ENCODE peak calls at places on chromosomes 5 and 9, in eight cellular contexts. One of them, this sample, is unnamed. For H3K4me1, the result is how much of the 10 kb centered on the place peaks cover.

GRCh38 chr9:98708933-98709911 is at the start of gene GABBR2:
- DNase-seq in NT2/D1: no peak
- DNase-seq in SK-N-SH: peak
- DNase-seq in neural progenitor cell: peak
- DNase-seq in fibroblast of lung: no peak
- DNase-seq in HCT116: no peak
- DNase-seq in GM12878: no peak
- DNase-seq in PC-3: no peak
- DNase-seq in this sample: peak

GRCh38 chr5:72648511-72648910 is 141.3 kb upstream of the ZNF366 start:
- DNase-seq in NT2/D1: no peak
- DNase-seq in SK-N-SH: no peak
- DNase-seq in neural progenitor cell: no peak
- DNase-seq in fibroblast of lung: no peak
- DNase-seq in HCT116: no peak
- DNase-seq in GM12878: no peak
- DNase-seq in PC-3: peak
- DNase-seq in this sample: no peak

GRCh38 chr5:134463991-134464760 is 52.5 kb upstream of the CDKN2AIPNL start:
- DNase-seq in NT2/D1: no peak
- DNase-seq in SK-N-SH: no peak
- DNase-seq in neural progenitor cell: no peak
- DNase-seq in fibroblast of lung: no peak
- DNase-seq in HCT116: no peak
- DNase-seq in GM12878: no peak
- DNase-seq in PC-3: no peak
- DNase-seq in this sample: no peak

GRCh38 chr9:5876711-5877110 is 14.0 kb upstream of the MLANA start:
- DNase-seq in NT2/D1: no peak
- DNase-seq in SK-N-SH: no peak
- DNase-seq in neural progenitor cell: no peak
- DNase-seq in fibroblast of lung: no peak
- DNase-seq in HCT116: no peak
- DNase-seq in GM12878: no peak
- DNase-seq in PC-3: peak
- DNase-seq in this sample: no peak

GRCh38 chr9:76302543-76302942 is 91.7 kb downstream of the RFK start:
- DNase-seq in NT2/D1: no peak
- DNase-seq in SK-N-SH: no peak
- DNase-seq in neural progenitor cell: no peak
- DNase-seq in fibroblast of lung: no peak
- DNase-seq in HCT116: no peak
- DNase-seq in GM12878: no peak
- DNase-seq in PC-3: no peak
- DNase-seq in this sample: no peak

GRCh38 chr5:73365990-73366667 is 82.4 kb downstream of the FOXD1 start:
- DNase-seq in NT2/D1: no peak
- DNase-seq in SK-N-SH: no peak
- DNase-seq in neural progenitor cell: no peak
- DNase-seq in fibroblast of lung: no peak
- DNase-seq in HCT116: no peak
- DNase-seq in GM12878: no peak
- DNase-seq in PC-3: no peak
- DNase-seq in this sample: no peak

GRCh38 chr9:112378441-112379176 is 1.3 kb upstream of the HSDL2 start:
- DNase-seq in NT2/D1: peak
- DNase-seq in SK-N-SH: no peak
- DNase-seq in neural progenitor cell: no peak
- DNase-seq in fibroblast of lung: no peak
- DNase-seq in HCT116: no peak
- DNase-seq in GM12878: no peak
- DNase-seq in PC-3: peak
- DNase-seq in this sample: peak

GRCh38 chr9:87749335-87750035 is 23.6 kb downstream of the CTSL start:
- DNase-seq in NT2/D1: no peak
- DNase-seq in SK-N-SH: no peak
- DNase-seq in neural progenitor cell: no peak
- DNase-seq in fibroblast of lung: no peak
- DNase-seq in HCT116: no peak
- DNase-seq in GM12878: no peak
- DNase-seq in PC-3: no peak
- DNase-seq in this sample: no peak

GRCh38 chr9:91837982-91838731 is 111.9 kb downstream of the ROR2 start:
- DNase-seq in NT2/D1: no peak
- DNase-seq in SK-N-SH: no peak
- DNase-seq in neural progenitor cell: no peak
- DNase-seq in fibroblast of lung: peak
- DNase-seq in HCT116: peak
- DNase-seq in GM12878: no peak
- DNase-seq in PC-3: peak
- DNase-seq in this sample: no peak

GRCh38 chr5:124655211-124655880 is 91.1 kb downstream of the ZNF608 start:
- DNase-seq in NT2/D1: no peak
- DNase-seq in SK-N-SH: no peak
- DNase-seq in neural progenitor cell: no peak
- DNase-seq in fibroblast of lung: peak
- DNase-seq in HCT116: no peak
- DNase-seq in GM12878: no peak
- DNase-seq in PC-3: peak
- DNase-seq in this sample: peak

GRCh38 chr5:91135475-91136248 is 247.5 kb downstream of the ARRDC3 start:
- DNase-seq in NT2/D1: no peak
- DNase-seq in SK-N-SH: no peak
- DNase-seq in neural progenitor cell: no peak
- DNase-seq in fibroblast of lung: no peak
- DNase-seq in HCT116: no peak
- DNase-seq in GM12878: no peak
- DNase-seq in PC-3: peak
- DNase-seq in this sample: no peak

GRCh38 chr9:107147134-107147533 is 135.9 kb upstream of the RAD23B start:
- DNase-seq in NT2/D1: no peak
- DNase-seq in SK-N-SH: no peak
- DNase-seq in neural progenitor cell: no peak
- DNase-seq in fibroblast of lung: no peak
- DNase-seq in HCT116: no peak
- DNase-seq in GM12878: no peak
- DNase-seq in PC-3: no peak
- DNase-seq in this sample: no peak

GRCh38 chr9:122377241-122378164 is 6.7 kb downstream of the PTGS1 start:
- DNase-seq in NT2/D1: no peak
- DNase-seq in SK-N-SH: no peak
- DNase-seq in neural progenitor cell: no peak
- DNase-seq in fibroblast of lung: no peak
- DNase-seq in HCT116: no peak
- DNase-seq in GM12878: no peak
- DNase-seq in PC-3: no peak
- DNase-seq in this sample: no peak

GRCh38 chr5:32352685-32353084 is 39.9 kb upstream of the MTMR12 start:
- DNase-seq in NT2/D1: no peak
- DNase-seq in SK-N-SH: no peak
- DNase-seq in neural progenitor cell: no peak
- DNase-seq in fibroblast of lung: no peak
- DNase-seq in HCT116: no peak
- DNase-seq in GM12878: no peak
- DNase-seq in PC-3: no peak
- DNase-seq in this sample: no peak

GRCh38 chr5:142015781-142016533 is 3.1 kb upstream of the GNPDA1 start:
- DNase-seq in NT2/D1: no peak
- DNase-seq in SK-N-SH: no peak
- DNase-seq in neural progenitor cell: no peak
- DNase-seq in fibroblast of lung: no peak
- DNase-seq in HCT116: no peak
- DNase-seq in GM12878: no peak
- DNase-seq in PC-3: peak
- DNase-seq in this sample: peak

GRCh38 chr9:126058631-126059030 is 268.0 kb upstream of the MVB12B start:
- DNase-seq in NT2/D1: no peak
- DNase-seq in SK-N-SH: peak
- DNase-seq in neural progenitor cell: no peak
- DNase-seq in fibroblast of lung: no peak
- DNase-seq in HCT116: no peak
- DNase-seq in GM12878: no peak
- DNase-seq in PC-3: no peak
- DNase-seq in this sample: no peak

GRCh38 chr9:6845881-6846280 is 88.1 kb downstream of the KDM4C start:
- DNase-seq in NT2/D1: peak
- DNase-seq in SK-N-SH: peak
- DNase-seq in neural progenitor cell: peak
- DNase-seq in fibroblast of lung: no peak
- DNase-seq in HCT116: peak
- DNase-seq in GM12878: no peak
- DNase-seq in PC-3: no peak
- DNase-seq in this sample: peak

GRCh38 chr9:6632516-6633328 is 12.8 kb downstream of the GLDC start:
- DNase-seq in NT2/D1: no peak
- DNase-seq in SK-N-SH: no peak
- DNase-seq in neural progenitor cell: no peak
- DNase-seq in fibroblast of lung: no peak
- DNase-seq in HCT116: no peak
- DNase-seq in GM12878: peak
- DNase-seq in PC-3: no peak
- DNase-seq in this sample: no peak

GRCh38 chr9:128503870-128504269 is 649 bp upstream of the GLE1 start:
- DNase-seq in NT2/D1: no peak
- DNase-seq in SK-N-SH: peak
- DNase-seq in neural progenitor cell: peak
- DNase-seq in fibroblast of lung: peak
- DNase-seq in HCT116: no peak
- DNase-seq in GM12878: no peak
- DNase-seq in PC-3: no peak
- DNase-seq in this sample: peak

GRCh38 chr9:738209-738915 is 103.1 kb upstream of the DMRT1 start:
- DNase-seq in NT2/D1: no peak
- DNase-seq in SK-N-SH: no peak
- DNase-seq in neural progenitor cell: no peak
- DNase-seq in fibroblast of lung: peak
- DNase-seq in HCT116: peak
- DNase-seq in GM12878: no peak
- DNase-seq in PC-3: peak
- DNase-seq in this sample: peak
- H3K4me1 ChIP-seq in NT2/D1: under half
- H3K4me1 ChIP-seq in SK-N-SH: under half
- H3K4me1 ChIP-seq in neural progenitor cell: under half
- H3K4me1 ChIP-seq in fibroblast of lung: under half
- H3K4me1 ChIP-seq in HCT116: under half
- H3K4me1 ChIP-seq in GM12878: under half
- H3K4me1 ChIP-seq in PC-3: under half
- H3K4me1 ChIP-seq in this sample: half or more

GRCh38 chr9:93346240-93347112 is 105.0 kb upstream of the FAM120A start:
- DNase-seq in NT2/D1: no peak
- DNase-seq in SK-N-SH: peak
- DNase-seq in neural progenitor cell: peak
- DNase-seq in fibroblast of lung: peak
- DNase-seq in HCT116: no peak
- DNase-seq in GM12878: no peak
- DNase-seq in PC-3: no peak
- DNase-seq in this sample: peak
- H3K9ac ChIP-seq in NT2/D1: peak
- H3K9ac ChIP-seq in SK-N-SH: no peak
- H3K9ac ChIP-seq in neural progenitor cell: no peak
- H3K9ac ChIP-seq in fibroblast of lung: no peak
- H3K9ac ChIP-seq in HCT116: no peak
- H3K9ac ChIP-seq in GM12878: no peak
- H3K9ac ChIP-seq in PC-3: no peak
- H3K9ac ChIP-seq in this sample: no peak

GRCh38 chr9:114925672-114926071 is 4.7 kb downstream of the TNFSF8 start:
- DNase-seq in NT2/D1: peak
- DNase-seq in SK-N-SH: no peak
- DNase-seq in neural progenitor cell: no peak
- DNase-seq in fibroblast of lung: no peak
- DNase-seq in HCT116: no peak
- DNase-seq in GM12878: no peak
- DNase-seq in PC-3: no peak
- DNase-seq in this sample: no peak

GRCh38 chr9:114923918-114924317 is 6.5 kb downstream of the TNFSF8 start:
- DNase-seq in NT2/D1: no peak
- DNase-seq in SK-N-SH: no peak
- DNase-seq in neural progenitor cell: no peak
- DNase-seq in fibroblast of lung: no peak
- DNase-seq in HCT116: no peak
- DNase-seq in GM12878: no peak
- DNase-seq in PC-3: no peak
- DNase-seq in this sample: no peak

GRCh38 chr9:114928092-114928491 is 2.3 kb downstream of the TNFSF8 start:
- DNase-seq in NT2/D1: no peak
- DNase-seq in SK-N-SH: no peak
- DNase-seq in neural progenitor cell: no peak
- DNase-seq in fibroblast of lung: no peak
- DNase-seq in HCT116: no peak
- DNase-seq in GM12878: no peak
- DNase-seq in PC-3: no peak
- DNase-seq in this sample: no peak

GRCh38 chr9:114924327-114924726 is 6.1 kb downstream of the TNFSF8 start:
- DNase-seq in NT2/D1: no peak
- DNase-seq in SK-N-SH: no peak
- DNase-seq in neural progenitor cell: no peak
- DNase-seq in fibroblast of lung: no peak
- DNase-seq in HCT116: no peak
- DNase-seq in GM12878: no peak
- DNase-seq in PC-3: no peak
- DNase-seq in this sample: no peak

DNA sequence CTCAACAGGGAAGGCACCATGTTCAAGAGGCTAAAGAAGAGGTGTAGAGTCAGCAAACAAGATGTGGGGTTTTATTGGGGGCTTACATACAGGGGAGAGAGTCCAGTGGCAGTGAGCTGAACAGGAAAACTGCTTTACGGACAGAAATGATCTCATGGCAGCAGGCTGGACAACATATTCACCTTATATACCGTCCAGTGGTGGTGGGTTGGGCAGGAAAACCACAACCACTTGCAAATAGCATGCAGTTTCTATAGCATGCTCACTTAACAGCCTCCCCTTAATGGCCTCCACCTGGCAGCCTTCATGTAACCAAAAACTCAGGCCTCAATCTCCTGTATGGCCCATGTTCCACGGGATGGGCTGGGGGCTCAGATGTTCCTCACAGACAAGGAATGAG is 5.4 kb downstream of the TNFSF8 start:
- DNase-seq in NT2/D1: no peak
- DNase-seq in SK-N-SH: no peak
- DNase-seq in neural progenitor cell: no peak
- DNase-seq in fibroblast of lung: no peak
- DNase-seq in HCT116: no peak
- DNase-seq in GM12878: no peak
- DNase-seq in PC-3: no peak
- DNase-seq in this sample: no peak
- H3K4me1 ChIP-seq in NT2/D1: under half
- H3K4me1 ChIP-seq in SK-N-SH: under half
- H3K4me1 ChIP-seq in neural progenitor cell: under half
- H3K4me1 ChIP-seq in fibroblast of lung: under half
- H3K4me1 ChIP-seq in HCT116: under half
- H3K4me1 ChIP-seq in GM12878: under half
- H3K4me1 ChIP-seq in PC-3: under half
- H3K4me1 ChIP-seq in this sample: under half

DNA sequence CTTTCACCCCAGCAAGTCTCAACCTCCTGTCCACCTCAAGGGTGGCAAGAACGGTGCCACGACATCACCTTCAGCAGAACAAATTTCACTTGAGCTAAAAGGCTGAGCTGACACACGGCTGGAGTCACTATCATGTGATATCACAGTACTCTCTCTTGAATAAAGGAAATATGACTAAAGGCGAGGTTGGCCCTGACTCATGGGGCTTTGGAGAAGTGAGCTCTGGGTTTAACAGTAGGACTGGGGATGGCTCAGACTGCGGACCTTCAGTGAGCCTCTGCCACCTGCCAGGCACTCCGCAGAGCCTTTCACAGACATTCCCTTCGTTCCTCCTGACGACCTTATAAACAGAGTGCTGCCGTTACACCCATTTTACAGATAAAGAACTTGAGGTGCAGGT is 25.0 kb downstream of the SHC3 start:
- DNase-seq in NT2/D1: no peak
- DNase-seq in SK-N-SH: no peak
- DNase-seq in neural progenitor cell: no peak
- DNase-seq in fibroblast of lung: peak
- DNase-seq in HCT116: peak
- DNase-seq in GM12878: no peak
- DNase-seq in PC-3: peak
- DNase-seq in this sample: peak
- H3K9ac ChIP-seq in NT2/D1: no peak
- H3K9ac ChIP-seq in SK-N-SH: peak
- H3K9ac ChIP-seq in neural progenitor cell: no peak
- H3K9ac ChIP-seq in fibroblast of lung: peak
- H3K9ac ChIP-seq in HCT116: no peak
- H3K9ac ChIP-seq in GM12878: no peak
- H3K9ac ChIP-seq in PC-3: peak
- H3K9ac ChIP-seq in this sample: peak

This sample was measured in adipocyte.